ENCODE peak calls at places on chromosomes 11 and 22, in four cellular contexts. X is A549, R is body of pancreas, V is IMR-90. U is an unnamed sample.

GRCh38 chr11:110355011-110355744 is 58.8 kb upstream of the RDX start:
- DNase-seq in V (no peak), R (no peak), X (no peak), U (no peak)

GRCh38 chr11:70476669-70477068 is 78.3 kb downstream of the CTTN start:
- DNase-seq in R (no peak), X (no peak), V (peak; percentile 15), U (no peak)

GRCh38 chr11:17724020-17724908 is 4.9 kb downstream of the MYOD1 start:
- DNase-seq in X (no peak), R (no peak), V (no peak), U (no peak)

GRCh38 chr22:49307071-49307830 is 520.4 kb downstream of the BRD1 start:
- DNase-seq in R (peak; percentile 4), X (no peak), V (no peak), U (no peak)

GRCh38 chr11:72730706-72731105 is 21.5 kb downstream of the ARAP1 start:
- DNase-seq in R (no peak), X (no peak), V (no peak), U (no peak)

GRCh38 chr11:84384637-84385227 is 1098.6 kb upstream of the CCDC90B start:
- DNase-seq in R (peak; percentile 56), X (peak; percentile 4), V (peak; percentile 34), U (peak; percentile 3)

GRCh38 chr22:23652711-23653110 is 20.6 kb upstream of the DRICH1 start:
- DNase-seq in X (no peak), R (no peak), V (no peak), U (no peak)

GRCh38 chr11:119709638-119710346 is 19.2 kb downstream of the NECTIN1 start:
- DNase-seq in V (peak; percentile 69), X (no peak), R (no peak), U (no peak)

GRCh38 chr11:1879941-1880720 is 11.6 kb downstream of the PRR33 start:
- DNase-seq in V (no peak), R (no peak), X (no peak), U (no peak)

GRCh38 chr22:28402066-28402465 is 277.6 kb downstream of the TTC28 start:
- DNase-seq in V (no peak), X (no peak), R (no peak), U (no peak)

GRCh38 chr11:129324533-129325175 is 51.0 kb upstream of the BARX2 start:
- DNase-seq in X (peak; percentile 55), R (peak; percentile 64), V (no peak), U (peak; percentile 65)

GRCh38 chr22:17882727-17883126 is 108.5 kb upstream of the BID start:
- DNase-seq in V (no peak), R (no peak), X (no peak), U (no peak)

GRCh38 chr11:62266558-62266957 is 3.4 kb upstream of the SCGB2A2 start:
- DNase-seq in V (peak; percentile 6), R (no peak), X (no peak), U (no peak)

GRCh38 chr11:117217685-117218084 is 14.2 kb downstream of the PCSK7 start:
- DNase-seq in R (no peak), V (no peak), X (no peak), U (no peak)

GRCh38 chr22:22865311-22866072 is 22.1 kb upstream of the IGLL5 start:
- DNase-seq in V (no peak), X (no peak), R (no peak), U (no peak)

GRCh38 chr11:84290647-84291046 is 1004.5 kb upstream of the CCDC90B start:
- DNase-seq in V (peak; percentile 59), R (no peak), X (no peak), U (no peak)

GRCh38 chr11:120516461-120517389 is 5.2 kb downstream of the GRIK4 start:
- DNase-seq in R (no peak), X (no peak), V (no peak), U (no peak)

GRCh38 chr11:117824571-117825537 is at the start of gene FXYD2:
- DNase-seq in V (no peak), R (peak; percentile 37), X (no peak), U (peak; percentile 58)

GRCh38 chr11:61958590-61958989 is 8.4 kb downstream of the BEST1 start:
- DNase-seq in X (no peak), R (no peak), V (no peak), U (no peak)

GRCh38 chr11:117720061-117720511 is 76.9 kb downstream of the DSCAML1 start:
- DNase-seq in X (no peak), V (no peak), R (no peak), U (no peak)

GRCh38 chr22:48259991-48260670 is 1497.7 kb downstream of the TBC1D22A start:
- DNase-seq in X (no peak), V (no peak), R (no peak), U (no peak)

GRCh38 chr11:110982214-110982613 is 263.3 kb upstream of the POU2AF2 start:
- DNase-seq in V (no peak), R (no peak), X (no peak), U (no peak)

GRCh38 chr22:42432020-42432596 is at the start of gene NFAM1:
- DNase-seq in R (no peak), V (no peak), X (no peak), U (peak; percentile 30)

GRCh38 chr11:70204466-70204799 is 1.3 kb downstream of the FADD start:
- DNase-seq in X (no peak), V (no peak), R (no peak), U (no peak)

GRCh38 chr22:35587447-35587870 is 29.7 kb downstream of the MB start:
- DNase-seq in X (no peak), R (peak; percentile 59), V (no peak), U (peak; percentile 100)

GRCh38 chr11:92111291-92111690 is 113.3 kb upstream of the FAT3 start:
- DNase-seq in V (no peak), R (no peak), X (no peak), U (no peak)

GRCh38 chr22:20952544-20953341 is 14.3 kb upstream of the AIFM3 start:
- DNase-seq in X (no peak), V (no peak), R (no peak), U (peak; percentile 70)

GRCh38 chr11:131999084-131999483 is 628.7 kb downstream of the NTM start:
- DNase-seq in R (no peak), X (no peak), V (no peak), U (no peak)

GRCh38 chr22:50057292-50057867 is 718 bp downstream of the TTLL8 start:
- DNase-seq in X (no peak), V (peak; percentile 14), R (no peak), U (no peak)

GRCh38 chr11:843818-844692 is 1.4 kb downstream of the TSPAN4 start:
- DNase-seq in V (peak; percentile 90), X (peak; percentile 86), R (peak; percentile 76), U (peak; percentile 88)

GRCh38 chr11:1924121-1924520 is 4.6 kb downstream of the TNNT3 start:
- DNase-seq in R (no peak), V (no peak), X (no peak), U (peak; percentile 19)

GRCh38 chr11:73716153-73717056 is 44.5 kb downstream of the RAB6A start:
- DNase-seq in X (no peak), V (peak; percentile 2), R (no peak), U (no peak)

GRCh38 chr22:45318558-45319318 is 9.0 kb downstream of the FAM118A start:
- DNase-seq in V (peak; percentile 70), X (no peak), R (no peak), U (no peak)

GRCh38 chr11:61138940-61139339 is 22.3 kb downstream of the VPS37C start:
- DNase-seq in V (peak; percentile 76), R (no peak), X (no peak), U (no peak)

GRCh38 chr22:42069801-42070516 is 653 bp downstream of the NAGA start:
- DNase-seq in X (no peak), R (no peak), V (no peak), U (no peak)

DNA sequence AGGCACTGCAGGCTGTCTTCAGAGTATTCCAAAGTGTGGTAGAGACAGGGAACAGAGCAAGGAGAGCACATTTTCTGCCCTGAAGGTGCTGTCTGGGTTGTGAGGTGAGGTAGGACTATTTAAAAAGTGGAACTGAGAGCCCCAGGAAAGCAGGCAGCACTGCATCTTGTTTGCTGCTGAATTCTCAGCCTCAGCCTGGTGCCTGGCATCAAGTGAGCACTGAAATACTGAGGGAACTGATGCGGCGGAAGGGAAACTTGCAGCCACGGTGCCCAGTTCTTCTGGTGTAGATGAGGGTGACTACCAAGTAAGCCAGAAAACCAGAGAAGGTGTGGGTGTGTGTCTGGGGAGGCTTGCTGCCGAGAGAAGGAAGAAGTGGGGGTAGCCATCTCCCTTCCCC is 59.5 kb downstream of the TNRC6B start:
- DNase-seq in R (no peak), V (no peak), X (no peak), U (no peak)
- H3K4me1 ChIP-seq in R (peaks cover 35% of the 10 kb centered on the region), V (peaks cover 14% of the 10 kb centered on the region), X (peaks cover 47% of the 10 kb centered on the region), U (peaks cover 72% of the 10 kb centered on the region)

GRCh38 chr11:26766996-26767395 is 45.1 kb upstream of the SLC5A12 start:
- DNase-seq in R (no peak), X (no peak), V (no peak), U (no peak)

GRCh38 chr11:26764315-26764714 is 42.5 kb upstream of the SLC5A12 start:
- DNase-seq in X (no peak), R (no peak), V (no peak), U (no peak)

GRCh38 chr11:26765323-26765722 is 43.5 kb upstream of the SLC5A12 start:
- DNase-seq in X (no peak), V (no peak), R (no peak), U (no peak)

GRCh38 chr11:26762089-26762488 is 40.2 kb upstream of the SLC5A12 start:
- DNase-seq in X (no peak), V (no peak), R (no peak), U (no peak)

DNA sequence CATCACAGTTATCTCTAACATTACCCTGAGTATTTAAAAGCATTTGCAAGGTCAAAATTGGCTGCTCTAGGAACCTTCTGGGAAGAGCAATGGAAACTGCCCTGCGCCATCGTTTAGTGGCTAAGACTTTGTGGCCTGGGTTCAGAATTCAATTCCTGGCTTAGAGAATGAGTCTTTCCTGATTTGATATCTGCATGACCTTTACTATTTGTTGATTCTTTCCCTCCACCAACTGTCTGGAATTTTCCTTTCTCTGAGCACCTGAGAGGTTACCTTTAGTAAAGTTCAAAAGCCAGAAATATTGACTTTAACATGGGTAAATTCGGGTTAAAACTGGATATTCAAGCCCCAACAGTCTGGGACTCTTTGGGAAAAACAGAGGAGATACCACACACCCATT is 43.0 kb upstream of the SLC5A12 start:
- DNase-seq in V (no peak), X (no peak), R (no peak), U (no peak)
- TF ChIP-seq POLR2A in V (no peak), X (no peak), R (no peak), U (no peak)

DNA sequence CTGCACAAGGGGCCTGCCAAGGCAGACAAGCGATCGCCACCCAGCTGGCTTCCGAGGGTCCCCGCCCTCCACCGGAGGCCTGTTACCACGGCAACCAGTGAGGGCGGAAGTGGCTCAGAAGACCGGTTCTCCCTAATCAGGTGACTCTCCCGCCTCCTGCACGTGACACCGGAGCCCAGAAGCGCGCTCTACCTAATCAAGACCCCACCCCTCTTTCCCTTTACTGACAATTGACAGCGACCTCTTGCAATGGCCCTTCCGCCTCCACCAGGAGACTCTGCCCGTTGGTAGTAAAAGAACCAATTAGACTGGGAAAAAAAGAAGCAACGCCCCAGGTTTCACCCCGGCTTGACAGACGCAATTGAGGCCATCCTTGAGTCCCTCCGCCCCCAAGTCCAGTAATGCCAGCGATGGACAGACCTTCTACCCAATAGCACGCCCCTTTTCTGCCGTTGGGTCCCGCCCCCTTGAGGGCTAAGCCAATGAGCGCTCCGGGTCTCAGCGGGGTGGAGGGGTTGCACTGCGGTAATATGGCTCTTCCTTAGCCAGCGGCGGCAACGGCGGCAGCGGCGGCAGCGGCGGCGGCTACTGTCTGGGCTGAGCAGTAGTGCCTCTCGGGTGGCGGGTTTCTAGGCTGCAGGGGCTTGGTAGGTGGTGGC is at the start of gene UVRAG:
- DNase-seq in V (peak; percentile 99), R (peak; percentile 99), X (peak; percentile 99), U (peak; percentile 99)
- H3K4me1 ChIP-seq in V (peaks cover 8% of the 10 kb centered on the region), R (peaks cover 18% of the 10 kb centered on the region), X (peaks cover 18% of the 10 kb centered on the region), U (peaks cover 31% of the 10 kb centered on the region)

GRCh38 chr11:57426754-57427691 is at the start of gene SLC43A3:
- DNase-seq in X (no peak), R (peak; percentile 49), V (peak; percentile 82), U (peak; percentile 44)
- TF ChIP-seq POLR2A in X (no peak), R (no peak), V (no peak), U (peak; percentile 51)

U was measured in gastrocnemius medialis.